ENCODE peak calls at places on chromosome 3, in nine cellular contexts. One of them, this sample, is unnamed.

GRCh38 chr3:156620901-156621300 is 53.5 kb upstream of the TIPARP start:
- DNase-seq in transverse colon: no peak
- DNase-seq in uterus: no peak
- DNase-seq in tibial nerve: no peak
- DNase-seq in heart left ventricle: no peak
- DNase-seq in vagina: no peak
- DNase-seq in Peyer's patch: no peak
- DNase-seq in A549: no peak
- DNase-seq in stomach: no peak
- DNase-seq in this sample: no peak

GRCh38 chr3:13193320-13194284 is 120.4 kb upstream of the IQSEC1 start:
- DNase-seq in transverse colon: no peak
- DNase-seq in uterus: no peak
- DNase-seq in tibial nerve: no peak
- DNase-seq in heart left ventricle: no peak
- DNase-seq in vagina: no peak
- DNase-seq in Peyer's patch: no peak
- DNase-seq in A549: no peak
- DNase-seq in stomach: no peak
- DNase-seq in this sample: no peak

GRCh38 chr3:139328356-139328755 is 15.5 kb upstream of the MRPS22 start:
- DNase-seq in transverse colon: no peak
- DNase-seq in uterus: no peak
- DNase-seq in tibial nerve: no peak
- DNase-seq in heart left ventricle: no peak
- DNase-seq in vagina: no peak
- DNase-seq in Peyer's patch: no peak
- DNase-seq in A549: no peak
- DNase-seq in stomach: no peak
- DNase-seq in this sample: no peak

GRCh38 chr3:127670761-127671522 is 1.8 kb upstream of the ABTB1 start:
- DNase-seq in transverse colon: no peak
- DNase-seq in uterus: peak; percentile 14
- DNase-seq in tibial nerve: no peak
- DNase-seq in heart left ventricle: no peak
- DNase-seq in vagina: no peak
- DNase-seq in Peyer's patch: no peak
- DNase-seq in A549: no peak
- DNase-seq in stomach: peak; percentile 24
- DNase-seq in this sample: no peak

GRCh38 chr3:16372362-16373269 is 107.6 kb downstream of the OXNAD1 start:
- DNase-seq in transverse colon: no peak
- DNase-seq in uterus: peak; percentile 45
- DNase-seq in tibial nerve: no peak
- DNase-seq in heart left ventricle: peak; percentile 48
- DNase-seq in vagina: no peak
- DNase-seq in Peyer's patch: no peak
- DNase-seq in A549: no peak
- DNase-seq in stomach: no peak
- DNase-seq in this sample: no peak

GRCh38 chr3:132417695-132418520 is 606 bp downstream of the DNAJC13 start:
- DNase-seq in transverse colon: peak; percentile 80
- DNase-seq in uterus: no peak
- DNase-seq in tibial nerve: peak; percentile 33
- DNase-seq in heart left ventricle: peak; percentile 65
- DNase-seq in vagina: peak; percentile 90
- DNase-seq in Peyer's patch: peak; percentile 74
- DNase-seq in A549: peak; percentile 57
- DNase-seq in stomach: peak; percentile 49
- DNase-seq in this sample: peak; percentile 17

GRCh38 chr3:125057186-125057850 is 1.5 kb upstream of the HEG1 start:
- DNase-seq in transverse colon: no peak
- DNase-seq in uterus: peak; percentile 50
- DNase-seq in tibial nerve: no peak
- DNase-seq in heart left ventricle: no peak
- DNase-seq in vagina: no peak
- DNase-seq in Peyer's patch: no peak
- DNase-seq in A549: no peak
- DNase-seq in stomach: no peak
- DNase-seq in this sample: no peak

GRCh38 chr3:176463610-176464009 is 733.7 kb downstream of the TBL1XR1 start:
- DNase-seq in transverse colon: no peak
- DNase-seq in uterus: no peak
- DNase-seq in tibial nerve: no peak
- DNase-seq in heart left ventricle: no peak
- DNase-seq in vagina: no peak
- DNase-seq in Peyer's patch: no peak
- DNase-seq in A549: no peak
- DNase-seq in stomach: no peak
- DNase-seq in this sample: no peak

GRCh38 chr3:71785594-71786472 is 885 bp upstream of the PROK2 start:
- DNase-seq in transverse colon: no peak
- DNase-seq in uterus: no peak
- DNase-seq in tibial nerve: no peak
- DNase-seq in heart left ventricle: no peak
- DNase-seq in vagina: no peak
- DNase-seq in Peyer's patch: no peak
- DNase-seq in A549: no peak
- DNase-seq in stomach: no peak
- DNase-seq in this sample: no peak

GRCh38 chr3:71973337-71974030 is 188.5 kb upstream of the PROK2 start:
- DNase-seq in transverse colon: no peak
- DNase-seq in uterus: no peak
- DNase-seq in tibial nerve: no peak
- DNase-seq in heart left ventricle: peak; percentile 45
- DNase-seq in vagina: no peak
- DNase-seq in Peyer's patch: no peak
- DNase-seq in A549: no peak
- DNase-seq in stomach: no peak
- DNase-seq in this sample: no peak

GRCh38 chr3:143314291-143315093 is 194.9 kb downstream of the CHST2 start:
- DNase-seq in transverse colon: no peak
- DNase-seq in uterus: no peak
- DNase-seq in tibial nerve: no peak
- DNase-seq in heart left ventricle: no peak
- DNase-seq in vagina: no peak
- DNase-seq in Peyer's patch: no peak
- DNase-seq in A549: no peak
- DNase-seq in stomach: no peak
- DNase-seq in this sample: no peak

GRCh38 chr3:40970067-40970466 is 229.2 kb upstream of the CTNNB1 start:
- DNase-seq in transverse colon: no peak
- DNase-seq in uterus: no peak
- DNase-seq in tibial nerve: no peak
- DNase-seq in heart left ventricle: no peak
- DNase-seq in vagina: no peak
- DNase-seq in Peyer's patch: no peak
- DNase-seq in A549: no peak
- DNase-seq in stomach: no peak
- DNase-seq in this sample: no peak

GRCh38 chr3:40972350-40972749 is 227.0 kb upstream of the CTNNB1 start:
- DNase-seq in transverse colon: no peak
- DNase-seq in uterus: no peak
- DNase-seq in tibial nerve: no peak
- DNase-seq in heart left ventricle: no peak
- DNase-seq in vagina: no peak
- DNase-seq in Peyer's patch: no peak
- DNase-seq in A549: no peak
- DNase-seq in stomach: no peak
- DNase-seq in this sample: no peak

GRCh38 chr3:40969341-40969740 is 230.0 kb upstream of the CTNNB1 start:
- DNase-seq in transverse colon: no peak
- DNase-seq in uterus: no peak
- DNase-seq in tibial nerve: no peak
- DNase-seq in heart left ventricle: no peak
- DNase-seq in vagina: no peak
- DNase-seq in Peyer's patch: no peak
- DNase-seq in A549: no peak
- DNase-seq in stomach: no peak
- DNase-seq in this sample: no peak

GRCh38 chr3:40973141-40973540 is 226.2 kb upstream of the CTNNB1 start:
- DNase-seq in transverse colon: no peak
- DNase-seq in uterus: no peak
- DNase-seq in tibial nerve: no peak
- DNase-seq in heart left ventricle: no peak
- DNase-seq in vagina: no peak
- DNase-seq in Peyer's patch: no peak
- DNase-seq in A549: no peak
- DNase-seq in stomach: no peak
- DNase-seq in this sample: no peak

DNA sequence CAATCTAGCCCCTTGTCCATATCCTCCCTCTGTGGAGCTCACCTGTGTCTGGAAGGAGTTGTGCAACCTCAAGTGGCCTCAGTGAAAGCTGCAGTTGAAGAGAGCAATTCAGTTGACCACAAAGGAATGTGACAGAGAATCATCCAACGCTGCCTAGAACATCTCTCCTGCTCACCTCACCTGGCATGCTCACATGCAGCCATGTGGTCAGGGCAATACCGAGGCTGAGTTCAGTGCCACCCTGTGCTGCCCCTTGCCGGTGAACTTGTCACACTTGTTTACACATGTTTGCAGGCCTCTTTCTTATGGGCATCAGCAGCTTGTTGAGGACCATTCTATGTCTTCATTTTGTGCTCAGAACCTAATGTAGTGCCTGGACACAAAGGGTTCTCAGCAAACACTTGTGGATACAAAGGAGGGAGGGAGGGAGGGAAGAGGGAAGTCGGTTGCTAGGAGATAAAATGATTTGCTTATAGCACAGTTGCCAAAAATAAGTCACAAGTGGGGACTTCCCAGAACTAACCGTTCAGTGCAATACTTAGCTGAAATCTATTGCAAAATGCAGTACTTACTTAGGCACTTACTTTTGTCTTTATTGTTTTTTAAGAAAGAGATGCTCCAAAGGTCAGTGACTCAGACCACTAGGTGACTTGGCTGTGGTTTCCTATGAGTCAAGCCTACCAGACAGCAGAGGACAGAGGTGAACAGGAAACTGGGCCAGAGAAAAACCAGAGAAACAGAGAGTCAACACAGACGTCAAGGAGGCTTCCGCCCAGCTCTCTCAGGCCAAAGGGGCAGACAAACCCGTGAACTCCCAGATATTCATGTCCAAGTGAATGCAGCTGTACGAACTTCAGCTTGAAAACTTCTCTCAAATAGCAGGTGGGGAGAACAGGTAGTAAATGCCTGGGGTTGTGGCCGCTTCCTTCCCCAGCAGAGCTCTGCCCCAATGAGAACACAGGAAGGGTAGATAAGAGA is 227.8 kb upstream of the CTNNB1 start:
- DNase-seq in transverse colon: peak; percentile 73
- DNase-seq in uterus: peak; percentile 86
- DNase-seq in tibial nerve: peak; percentile 88
- DNase-seq in heart left ventricle: peak; percentile 64
- DNase-seq in vagina: peak; percentile 98
- DNase-seq in Peyer's patch: peak; percentile 44
- DNase-seq in A549: peak; percentile 94
- DNase-seq in stomach: peak; percentile 47
- DNase-seq in this sample: no peak
- TF ChIP-seq CTCF in transverse colon: no peak
- TF ChIP-seq CTCF in uterus: no peak
- TF ChIP-seq CTCF in tibial nerve: no peak
- TF ChIP-seq CTCF in heart left ventricle: peak; percentile 13
- TF ChIP-seq CTCF in vagina: no peak
- TF ChIP-seq CTCF in Peyer's patch: peak; percentile 30
- TF ChIP-seq CTCF in A549: no peak
- TF ChIP-seq CTCF in stomach: no peak
- TF ChIP-seq CTCF in this sample: no peak

DNA sequence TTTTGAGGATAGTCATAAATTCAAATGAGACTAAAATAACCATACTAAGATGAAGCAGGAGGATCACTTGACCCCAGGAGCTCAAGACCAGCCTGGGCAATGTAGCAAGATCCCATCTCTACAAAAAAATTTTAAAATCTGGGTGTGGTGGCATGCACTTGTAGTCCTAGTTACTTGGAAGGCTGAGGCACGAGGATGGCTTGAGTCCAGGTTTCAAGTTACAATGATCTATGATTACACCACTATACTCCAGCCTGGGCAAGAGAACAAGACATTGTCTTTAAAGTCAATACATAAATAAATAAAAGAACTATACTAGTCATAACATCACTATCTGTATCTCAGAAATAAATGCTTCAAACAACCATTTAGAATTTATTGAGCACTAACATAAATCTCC is 8.6 kb upstream of the PHLDB2 start:
- DNase-seq in transverse colon: no peak
- DNase-seq in uterus: no peak
- DNase-seq in tibial nerve: no peak
- DNase-seq in heart left ventricle: no peak
- DNase-seq in vagina: no peak
- DNase-seq in Peyer's patch: no peak
- DNase-seq in A549: peak; percentile 25
- DNase-seq in stomach: no peak
- DNase-seq in this sample: no peak
- H3K9me3 ChIP-seq in transverse colon: no peaks in the 10 kb centered on the region
- H3K9me3 ChIP-seq in uterus: no peaks in the 10 kb centered on the region
- H3K9me3 ChIP-seq in tibial nerve: no peaks in the 10 kb centered on the region
- H3K9me3 ChIP-seq in heart left ventricle: no peaks in the 10 kb centered on the region
- H3K9me3 ChIP-seq in vagina: no peaks in the 10 kb centered on the region
- H3K9me3 ChIP-seq in Peyer's patch: no peaks in the 10 kb centered on the region
- H3K9me3 ChIP-seq in A549: no peaks in the 10 kb centered on the region
- H3K9me3 ChIP-seq in stomach: no peaks in the 10 kb centered on the region
- H3K9me3 ChIP-seq in this sample: no peaks in the 10 kb centered on the region

DNA sequence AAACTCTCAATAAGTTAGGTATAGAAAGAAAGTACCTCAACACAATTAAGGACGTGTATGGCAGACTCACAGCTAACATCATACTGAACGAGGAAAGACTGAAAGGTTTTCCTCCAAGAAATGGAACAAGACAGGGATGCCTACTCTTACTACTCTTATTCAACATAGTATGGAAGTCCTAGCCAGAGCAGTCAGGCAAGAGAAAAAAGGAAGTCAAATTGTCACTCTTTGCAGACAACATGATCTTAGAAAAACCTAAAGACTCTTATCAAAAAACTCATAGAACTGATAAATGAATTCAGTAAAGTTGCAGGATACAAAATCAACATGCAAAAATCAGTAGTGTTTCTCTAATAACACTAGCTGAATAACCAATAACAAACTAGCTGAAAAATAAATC is 96.0 kb downstream of the C3orf70 start:
- DNase-seq in transverse colon: no peak
- DNase-seq in uterus: no peak
- DNase-seq in tibial nerve: no peak
- DNase-seq in heart left ventricle: no peak
- DNase-seq in vagina: no peak
- DNase-seq in Peyer's patch: no peak
- DNase-seq in A549: no peak
- DNase-seq in stomach: no peak
- DNase-seq in this sample: no peak
- TF ChIP-seq POLR2A in transverse colon: no peak
- TF ChIP-seq POLR2A in uterus: no peak
- TF ChIP-seq POLR2A in tibial nerve: no peak
- TF ChIP-seq POLR2A in heart left ventricle: no peak
- TF ChIP-seq POLR2A in vagina: no peak
- TF ChIP-seq POLR2A in Peyer's patch: no peak
- TF ChIP-seq POLR2A in A549: no peak
- TF ChIP-seq POLR2A in stomach: no peak
- TF ChIP-seq POLR2A in this sample: no peak

DNA sequence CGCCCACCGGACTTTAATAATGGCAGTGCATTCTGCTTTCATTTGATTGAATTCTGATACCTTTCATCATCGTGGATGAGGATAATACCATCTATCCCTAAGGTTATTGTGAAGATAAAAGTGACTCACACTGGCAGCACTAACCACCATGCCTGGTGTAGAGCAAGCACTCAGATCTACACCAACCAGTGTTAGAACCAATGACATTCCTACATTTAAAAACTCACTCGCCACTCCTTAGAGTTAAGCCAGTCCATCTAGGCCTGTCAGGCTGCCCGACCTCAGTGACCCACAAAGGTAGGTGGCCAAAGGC is 42.8 kb upstream of the TOPAZ1 start:
- DNase-seq in transverse colon: no peak
- DNase-seq in uterus: no peak
- DNase-seq in tibial nerve: no peak
- DNase-seq in heart left ventricle: no peak
- DNase-seq in vagina: no peak
- DNase-seq in Peyer's patch: no peak
- DNase-seq in A549: no peak
- DNase-seq in stomach: no peak
- DNase-seq in this sample: no peak
- TF ChIP-seq CTCF in transverse colon: no peak
- TF ChIP-seq CTCF in uterus: no peak
- TF ChIP-seq CTCF in tibial nerve: no peak
- TF ChIP-seq CTCF in heart left ventricle: no peak
- TF ChIP-seq CTCF in vagina: no peak
- TF ChIP-seq CTCF in Peyer's patch: no peak
- TF ChIP-seq CTCF in A549: no peak
- TF ChIP-seq CTCF in stomach: no peak
- TF ChIP-seq CTCF in this sample: no peak

This sample was measured in esophagus squamous epithelium.